ENCODE peak calls at places on chromosomes 5 and 9, in seven cellular contexts. One of them, this sample, is unnamed.
A peak's percentile ranks its signal among the peaks of the same experiment; 100 is the strongest.

GRCh38 chr9:37201581-37201980 is 81.2 kb downstream of the ZCCHC7 start:
- DNase-seq in brain microvascular endothelial cell: no peak
- DNase-seq in heart right ventricle: no peak
- DNase-seq in ovary: no peak
- DNase-seq in AG04450: no peak
- DNase-seq in suprapubic skin: no peak
- DNase-seq in Peyer's patch: no peak
- DNase-seq in this sample: no peak

GRCh38 chr9:120435066-120435465 is 144.9 kb downstream of the CDK5RAP2 start:
- DNase-seq in brain microvascular endothelial cell: no peak
- DNase-seq in heart right ventricle: no peak
- DNase-seq in ovary: no peak
- DNase-seq in AG04450: peak; percentile 75
- DNase-seq in suprapubic skin: no peak
- DNase-seq in Peyer's patch: no peak
- DNase-seq in this sample: no peak

GRCh38 chr5:95599252-95599651 is 20.6 kb upstream of the GPR150 start:
- DNase-seq in brain microvascular endothelial cell: no peak
- DNase-seq in heart right ventricle: no peak
- DNase-seq in ovary: no peak
- DNase-seq in AG04450: no peak
- DNase-seq in suprapubic skin: no peak
- DNase-seq in Peyer's patch: no peak
- DNase-seq in this sample: no peak

GRCh38 chr9:112332977-112333638 is at the start of gene PTBP3:
- DNase-seq in brain microvascular endothelial cell: no peak
- DNase-seq in heart right ventricle: peak; percentile 77
- DNase-seq in ovary: peak; percentile 70
- DNase-seq in AG04450: peak; percentile 24
- DNase-seq in suprapubic skin: peak; percentile 94
- DNase-seq in Peyer's patch: peak; percentile 92
- DNase-seq in this sample: no peak

GRCh38 chr5:1034421-1034905 is 25.9 kb downstream of the NKD2 start:
- DNase-seq in brain microvascular endothelial cell: no peak
- DNase-seq in heart right ventricle: no peak
- DNase-seq in ovary: no peak
- DNase-seq in AG04450: no peak
- DNase-seq in suprapubic skin: peak; percentile 75
- DNase-seq in Peyer's patch: no peak
- DNase-seq in this sample: no peak

GRCh38 chr9:105842023-105842644 is 147.8 kb downstream of the TMEM38B start:
- DNase-seq in brain microvascular endothelial cell: peak; percentile 56
- DNase-seq in heart right ventricle: no peak
- DNase-seq in ovary: no peak
- DNase-seq in AG04450: no peak
- DNase-seq in suprapubic skin: no peak
- DNase-seq in Peyer's patch: peak; percentile 55
- DNase-seq in this sample: no peak

GRCh38 chr5:164013077-164013670 is 507.8 kb downstream of the MAT2B start:
- DNase-seq in brain microvascular endothelial cell: peak; percentile 24
- DNase-seq in heart right ventricle: peak; percentile 44
- DNase-seq in ovary: peak; percentile 11
- DNase-seq in AG04450: peak; percentile 57
- DNase-seq in suprapubic skin: no peak
- DNase-seq in Peyer's patch: peak; percentile 86
- DNase-seq in this sample: peak; percentile 22

GRCh38 chr5:131644822-131645221 is 9.8 kb upstream of the RAPGEF6 start:
- DNase-seq in brain microvascular endothelial cell: no peak
- DNase-seq in heart right ventricle: no peak
- DNase-seq in ovary: no peak
- DNase-seq in AG04450: no peak
- DNase-seq in suprapubic skin: no peak
- DNase-seq in Peyer's patch: peak; percentile 58
- DNase-seq in this sample: no peak

GRCh38 chr5:157198277-157199058 is 17.8 kb downstream of the ITK start:
- DNase-seq in brain microvascular endothelial cell: no peak
- DNase-seq in heart right ventricle: no peak
- DNase-seq in ovary: no peak
- DNase-seq in AG04450: no peak
- DNase-seq in suprapubic skin: no peak
- DNase-seq in Peyer's patch: peak; percentile 66
- DNase-seq in this sample: no peak

GRCh38 chr5:75460532-75460931 is 50.9 kb downstream of the CERT1 start:
- DNase-seq in brain microvascular endothelial cell: no peak
- DNase-seq in heart right ventricle: no peak
- DNase-seq in ovary: no peak
- DNase-seq in AG04450: no peak
- DNase-seq in suprapubic skin: no peak
- DNase-seq in Peyer's patch: no peak
- DNase-seq in this sample: no peak

GRCh38 chr9:72599874-72600534 is 78.6 kb downstream of the TMC1 start:
- DNase-seq in brain microvascular endothelial cell: no peak
- DNase-seq in heart right ventricle: no peak
- DNase-seq in ovary: no peak
- DNase-seq in AG04450: no peak
- DNase-seq in suprapubic skin: no peak
- DNase-seq in Peyer's patch: no peak
- DNase-seq in this sample: no peak

GRCh38 chr9:72598639-72599038 is 77.2 kb downstream of the TMC1 start:
- DNase-seq in brain microvascular endothelial cell: no peak
- DNase-seq in heart right ventricle: no peak
- DNase-seq in ovary: no peak
- DNase-seq in AG04450: no peak
- DNase-seq in suprapubic skin: no peak
- DNase-seq in Peyer's patch: no peak
- DNase-seq in this sample: no peak

GRCh38 chr9:72601595-72601994 is 80.2 kb downstream of the TMC1 start:
- DNase-seq in brain microvascular endothelial cell: no peak
- DNase-seq in heart right ventricle: no peak
- DNase-seq in ovary: no peak
- DNase-seq in AG04450: no peak
- DNase-seq in suprapubic skin: no peak
- DNase-seq in Peyer's patch: no peak
- DNase-seq in this sample: no peak

GRCh38 chr9:72600671-72601070 is 79.3 kb downstream of the TMC1 start:
- DNase-seq in brain microvascular endothelial cell: peak; percentile 87
- DNase-seq in heart right ventricle: no peak
- DNase-seq in ovary: no peak
- DNase-seq in AG04450: no peak
- DNase-seq in suprapubic skin: no peak
- DNase-seq in Peyer's patch: no peak
- DNase-seq in this sample: no peak

GRCh38 chr9:72602629-72603028 is 81.2 kb downstream of the TMC1 start:
- DNase-seq in brain microvascular endothelial cell: no peak
- DNase-seq in heart right ventricle: no peak
- DNase-seq in ovary: no peak
- DNase-seq in AG04450: no peak
- DNase-seq in suprapubic skin: no peak
- DNase-seq in Peyer's patch: no peak
- DNase-seq in this sample: no peak
- H3K27ac ChIP-seq in brain microvascular endothelial cell: no peak overlapping the region
- H3K27ac ChIP-seq in heart right ventricle: no peak overlapping the region
- H3K27ac ChIP-seq in ovary: no peak overlapping the region
- H3K27ac ChIP-seq in AG04450: no peak overlapping the region
- H3K27ac ChIP-seq in suprapubic skin: no peak overlapping the region
- H3K27ac ChIP-seq in Peyer's patch: no peak overlapping the region
- H3K27ac ChIP-seq in this sample: no peak overlapping the region

DNA sequence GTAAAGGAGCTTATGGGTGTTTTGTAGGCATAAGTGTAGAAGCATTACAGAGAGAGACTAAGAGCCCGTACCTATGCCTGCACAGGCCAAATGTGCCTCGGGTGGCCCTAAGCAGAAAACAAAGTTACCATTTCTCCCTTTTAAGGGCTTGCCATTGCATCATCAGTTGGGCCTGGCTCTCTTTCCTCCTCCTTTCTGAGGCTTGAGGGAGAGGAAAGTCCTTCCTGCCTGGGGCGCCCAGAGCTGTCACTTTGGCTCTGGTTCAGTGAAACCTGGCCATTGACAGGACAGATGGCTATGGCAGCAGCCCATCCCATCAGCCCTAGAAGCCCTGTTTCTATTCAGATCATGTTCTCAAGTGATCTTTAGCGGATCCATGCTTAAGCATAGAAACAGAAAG is 293.3 kb downstream of the YTHDC2 start:
- DNase-seq in brain microvascular endothelial cell: no peak
- DNase-seq in heart right ventricle: no peak
- DNase-seq in ovary: peak; percentile 28
- DNase-seq in AG04450: no peak
- DNase-seq in suprapubic skin: no peak
- DNase-seq in Peyer's patch: no peak
- DNase-seq in this sample: no peak
- H3K27ac ChIP-seq in brain microvascular endothelial cell: no peak overlapping the region
- H3K27ac ChIP-seq in heart right ventricle: no peak overlapping the region
- H3K27ac ChIP-seq in ovary: no peak overlapping the region
- H3K27ac ChIP-seq in AG04450: no peak overlapping the region
- H3K27ac ChIP-seq in suprapubic skin: no peak overlapping the region
- H3K27ac ChIP-seq in Peyer's patch: no peak overlapping the region
- H3K27ac ChIP-seq in this sample: no peak overlapping the region

DNA sequence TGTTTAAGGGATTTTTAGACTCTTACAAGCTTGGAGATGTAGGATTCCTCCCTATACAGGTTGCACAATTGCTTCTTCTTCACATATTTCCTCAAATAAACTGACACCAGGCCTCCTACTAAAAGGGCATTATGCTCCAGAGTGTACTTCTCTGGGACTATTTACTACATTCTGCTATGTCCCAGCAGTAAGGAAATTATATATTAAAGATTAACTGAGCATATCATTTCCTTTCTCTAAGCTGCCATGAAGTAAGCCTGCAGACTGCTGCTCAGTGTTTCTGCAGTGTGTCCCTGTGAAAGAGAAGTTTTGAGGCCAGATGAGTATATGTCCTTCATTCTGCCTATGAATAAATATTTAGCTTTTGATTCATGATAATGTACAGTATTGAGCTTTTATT is 356.9 kb upstream of the NUDT12 start:
- DNase-seq in brain microvascular endothelial cell: no peak
- DNase-seq in heart right ventricle: no peak
- DNase-seq in ovary: no peak
- DNase-seq in AG04450: no peak
- DNase-seq in suprapubic skin: no peak
- DNase-seq in Peyer's patch: no peak
- DNase-seq in this sample: no peak
- H3K27ac ChIP-seq in brain microvascular endothelial cell: no peak overlapping the region
- H3K27ac ChIP-seq in heart right ventricle: no peak overlapping the region
- H3K27ac ChIP-seq in ovary: no peak overlapping the region
- H3K27ac ChIP-seq in AG04450: no peak overlapping the region
- H3K27ac ChIP-seq in suprapubic skin: no peak overlapping the region
- H3K27ac ChIP-seq in Peyer's patch: no peak overlapping the region
- H3K27ac ChIP-seq in this sample: no peak overlapping the region

GRCh38 chr9:14349141-14349817 is 35.3 kb upstream of the NFIB start:
- DNase-seq in brain microvascular endothelial cell: no peak
- DNase-seq in heart right ventricle: peak; percentile 23
- DNase-seq in ovary: no peak
- DNase-seq in AG04450: no peak
- DNase-seq in suprapubic skin: no peak
- DNase-seq in Peyer's patch: no peak
- DNase-seq in this sample: no peak
- H3K27ac ChIP-seq in brain microvascular endothelial cell: no peak overlapping the region
- H3K27ac ChIP-seq in heart right ventricle: peak overlapping the region; percentile 93
- H3K27ac ChIP-seq in ovary: peak overlapping the region; percentile 22
- H3K27ac ChIP-seq in AG04450: no peak overlapping the region
- H3K27ac ChIP-seq in suprapubic skin: peak overlapping the region; percentile 88
- H3K27ac ChIP-seq in Peyer's patch: peak overlapping the region; percentile 60
- H3K27ac ChIP-seq in this sample: no peak overlapping the region

GRCh38 chr9:114349713-114350480 is 20.2 kb downstream of the ORM2 start:
- DNase-seq in brain microvascular endothelial cell: no peak
- DNase-seq in heart right ventricle: no peak
- DNase-seq in ovary: no peak
- DNase-seq in AG04450: no peak
- DNase-seq in suprapubic skin: no peak
- DNase-seq in Peyer's patch: no peak
- DNase-seq in this sample: no peak
- H3K27ac ChIP-seq in brain microvascular endothelial cell: peak overlapping the region; percentile 45
- H3K27ac ChIP-seq in heart right ventricle: no peak overlapping the region
- H3K27ac ChIP-seq in ovary: no peak overlapping the region
- H3K27ac ChIP-seq in AG04450: peak overlapping the region; percentile 59
- H3K27ac ChIP-seq in suprapubic skin: peak overlapping the region; percentile 20
- H3K27ac ChIP-seq in Peyer's patch: peak overlapping the region; percentile 55
- H3K27ac ChIP-seq in this sample: peak overlapping the region; percentile 87

DNA sequence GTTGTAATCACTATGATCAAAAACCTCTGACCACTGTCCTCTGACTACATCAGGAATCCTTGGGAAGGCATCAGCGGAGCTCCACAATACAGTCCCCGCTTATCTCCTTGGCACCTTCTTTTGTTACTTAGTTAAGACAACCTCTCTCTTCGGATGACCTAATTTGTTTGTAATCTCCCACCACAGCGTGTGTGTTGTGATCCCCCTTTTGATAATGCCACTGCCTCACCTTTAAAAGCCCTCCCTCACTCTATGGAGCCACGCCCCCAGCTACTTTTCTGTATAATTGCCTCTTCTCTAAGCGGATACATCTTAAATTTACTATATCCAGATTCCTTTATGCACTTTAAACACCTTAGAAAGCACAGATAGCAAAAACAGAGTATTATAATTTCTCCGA is 35.9 kb downstream of the OR2Y1 start:
- DNase-seq in brain microvascular endothelial cell: no peak
- DNase-seq in heart right ventricle: no peak
- DNase-seq in ovary: no peak
- DNase-seq in AG04450: no peak
- DNase-seq in suprapubic skin: no peak
- DNase-seq in Peyer's patch: no peak
- DNase-seq in this sample: no peak
- H3K27ac ChIP-seq in brain microvascular endothelial cell: no peak overlapping the region
- H3K27ac ChIP-seq in heart right ventricle: no peak overlapping the region
- H3K27ac ChIP-seq in ovary: no peak overlapping the region
- H3K27ac ChIP-seq in AG04450: no peak overlapping the region
- H3K27ac ChIP-seq in suprapubic skin: no peak overlapping the region
- H3K27ac ChIP-seq in Peyer's patch: no peak overlapping the region
- H3K27ac ChIP-seq in this sample: no peak overlapping the region

DNA sequence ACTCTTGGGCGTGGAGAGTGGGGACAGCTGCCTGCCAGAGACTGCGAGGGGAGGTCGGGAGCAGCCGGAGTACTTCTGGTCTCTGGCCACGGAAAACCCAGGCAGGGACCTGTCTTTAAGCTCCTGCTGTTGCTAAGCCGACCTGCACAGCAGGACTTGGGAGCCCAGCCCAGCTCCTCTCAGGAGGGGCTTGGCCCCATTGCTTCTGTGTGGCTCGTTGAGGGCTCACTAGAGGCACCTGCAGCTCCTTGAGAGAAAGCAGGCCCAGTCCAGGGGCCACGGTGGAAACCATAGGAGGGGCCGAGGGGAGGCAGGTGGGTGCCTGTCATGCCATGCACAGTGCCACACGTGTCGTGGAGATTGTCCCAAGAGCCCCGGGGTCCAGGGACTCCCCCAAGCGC is 3.3 kb upstream of the LCN2 start:
- DNase-seq in brain microvascular endothelial cell: no peak
- DNase-seq in heart right ventricle: no peak
- DNase-seq in ovary: no peak
- DNase-seq in AG04450: no peak
- DNase-seq in suprapubic skin: no peak
- DNase-seq in Peyer's patch: no peak
- DNase-seq in this sample: no peak
- H3K27ac ChIP-seq in brain microvascular endothelial cell: no peak overlapping the region
- H3K27ac ChIP-seq in heart right ventricle: no peak overlapping the region
- H3K27ac ChIP-seq in ovary: no peak overlapping the region
- H3K27ac ChIP-seq in AG04450: no peak overlapping the region
- H3K27ac ChIP-seq in suprapubic skin: peak overlapping the region; percentile 29
- H3K27ac ChIP-seq in Peyer's patch: no peak overlapping the region
- H3K27ac ChIP-seq in this sample: peak overlapping the region; percentile 95